ENCODE peak calls at places on chromosomes 1 and 21, in five cellular contexts. One of them, this sample, is unnamed.

GRCh38 chr1:235932090-235932510 is 65.4 kb upstream of the LYST start:
- DNase-seq in suprapubic skin: no peak
- DNase-seq in K562: no peak
- DNase-seq in A549: no peak
- DNase-seq in transverse colon: peak
- DNase-seq in this sample: peak

GRCh38 chr1:152777510-152778137 is 2.7 kb downstream of the LCE1F start:
- DNase-seq in suprapubic skin: no peak
- DNase-seq in K562: peak
- DNase-seq in A549: peak
- DNase-seq in transverse colon: no peak
- DNase-seq in this sample: no peak

GRCh38 chr1:60255565-60255964 is 182.0 kb upstream of the C1orf87 start:
- DNase-seq in suprapubic skin: no peak
- DNase-seq in K562: no peak
- DNase-seq in A549: peak
- DNase-seq in transverse colon: no peak
- DNase-seq in this sample: no peak

GRCh38 chr1:46202975-46203737 is at the start of gene LURAP1:
- DNase-seq in suprapubic skin: no peak
- DNase-seq in K562: peak
- DNase-seq in A549: no peak
- DNase-seq in transverse colon: no peak
- DNase-seq in this sample: no peak

GRCh38 chr1:36458910-36459309 is 5.3 kb downstream of the MRPS15 start:
- DNase-seq in suprapubic skin: no peak
- DNase-seq in K562: no peak
- DNase-seq in A549: no peak
- DNase-seq in transverse colon: no peak
- DNase-seq in this sample: no peak

GRCh38 chr1:25018110-25018470 is 88.0 kb upstream of the RUNX3 start:
- DNase-seq in suprapubic skin: no peak
- DNase-seq in K562: no peak
- DNase-seq in A549: no peak
- DNase-seq in transverse colon: no peak
- DNase-seq in this sample: no peak

GRCh38 chr1:12162459-12163137 is 4.2 kb upstream of the TNFRSF1B start:
- DNase-seq in suprapubic skin: no peak
- DNase-seq in K562: no peak
- DNase-seq in A549: no peak
- DNase-seq in transverse colon: no peak
- DNase-seq in this sample: no peak

GRCh38 chr21:30408782-30409494 is 13.1 kb downstream of the KRTAP13-1 start:
- DNase-seq in suprapubic skin: no peak
- DNase-seq in K562: no peak
- DNase-seq in A549: peak
- DNase-seq in transverse colon: peak
- DNase-seq in this sample: peak

GRCh38 chr1:193701729-193702128 is 515.3 kb upstream of the B3GALT2 start:
- DNase-seq in suprapubic skin: no peak
- DNase-seq in K562: no peak
- DNase-seq in A549: no peak
- DNase-seq in transverse colon: no peak
- DNase-seq in this sample: no peak

GRCh38 chr1:37272626-37273025 is 201.8 kb upstream of the ZC3H12A start:
- DNase-seq in suprapubic skin: no peak
- DNase-seq in K562: no peak
- DNase-seq in A549: no peak
- DNase-seq in transverse colon: no peak
- DNase-seq in this sample: no peak

GRCh38 chr21:14864211-14865021 is 200.4 kb downstream of the NRIP1 start:
- DNase-seq in suprapubic skin: peak
- DNase-seq in K562: peak
- DNase-seq in A549: peak
- DNase-seq in transverse colon: peak
- DNase-seq in this sample: peak

GRCh38 chr1:47231314-47232186 is 475 bp downstream of the TAL1 start:
- DNase-seq in suprapubic skin: no peak
- DNase-seq in K562: peak
- DNase-seq in A549: peak
- DNase-seq in transverse colon: no peak
- DNase-seq in this sample: no peak

GRCh38 chr1:168504064-168504837 is 39.5 kb downstream of the XCL2 start:
- DNase-seq in suprapubic skin: peak
- DNase-seq in K562: no peak
- DNase-seq in A549: peak
- DNase-seq in transverse colon: peak
- DNase-seq in this sample: peak

GRCh38 chr1:172134087-172134731 is 286.3 kb upstream of the C1orf105 start:
- DNase-seq in suprapubic skin: no peak
- DNase-seq in K562: no peak
- DNase-seq in A549: no peak
- DNase-seq in transverse colon: no peak
- DNase-seq in this sample: no peak

GRCh38 chr1:105172803-105173202 is 1423.1 kb downstream of the AMY1C start:
- DNase-seq in suprapubic skin: no peak
- DNase-seq in K562: no peak
- DNase-seq in A549: no peak
- DNase-seq in transverse colon: no peak
- DNase-seq in this sample: no peak

GRCh38 chr1:37133276-37134145 is 99.2 kb upstream of the GRIK3 start:
- DNase-seq in suprapubic skin: no peak
- DNase-seq in K562: no peak
- DNase-seq in A549: no peak
- DNase-seq in transverse colon: no peak
- DNase-seq in this sample: no peak

GRCh38 chr1:155859881-155860841 is 794 bp downstream of the SYT11 start:
- DNase-seq in suprapubic skin: peak
- DNase-seq in K562: peak
- DNase-seq in A549: no peak
- DNase-seq in transverse colon: peak
- DNase-seq in this sample: peak

GRCh38 chr1:32939655-32940371 is 24.8 kb downstream of the RNF19B start:
- DNase-seq in suprapubic skin: no peak
- DNase-seq in K562: peak
- DNase-seq in A549: no peak
- DNase-seq in transverse colon: peak
- DNase-seq in this sample: no peak

GRCh38 chr1:8004803-8005573 is 21.1 kb downstream of the ERRFI1 start:
- DNase-seq in suprapubic skin: peak
- DNase-seq in K562: peak
- DNase-seq in A549: peak
- DNase-seq in transverse colon: peak
- DNase-seq in this sample: peak

GRCh38 chr1:177753655-177754054 is 216.2 kb downstream of the SEC16B start:
- DNase-seq in suprapubic skin: no peak
- DNase-seq in K562: no peak
- DNase-seq in A549: no peak
- DNase-seq in transverse colon: no peak
- DNase-seq in this sample: no peak

GRCh38 chr1:218444173-218444572 is 99.0 kb downstream of the TGFB2 start:
- DNase-seq in suprapubic skin: no peak
- DNase-seq in K562: no peak
- DNase-seq in A549: no peak
- DNase-seq in transverse colon: no peak
- DNase-seq in this sample: no peak

GRCh38 chr1:218443255-218443654 is 98.1 kb downstream of the TGFB2 start:
- DNase-seq in suprapubic skin: no peak
- DNase-seq in K562: no peak
- DNase-seq in A549: no peak
- DNase-seq in transverse colon: no peak
- DNase-seq in this sample: no peak

GRCh38 chr1:218444588-218444987 is 99.5 kb downstream of the TGFB2 start:
- DNase-seq in suprapubic skin: no peak
- DNase-seq in K562: no peak
- DNase-seq in A549: no peak
- DNase-seq in transverse colon: no peak
- DNase-seq in this sample: no peak

GRCh38 chr1:218451415-218451814 is 106.3 kb downstream of the TGFB2 start:
- DNase-seq in suprapubic skin: no peak
- DNase-seq in K562: no peak
- DNase-seq in A549: no peak
- DNase-seq in transverse colon: no peak
- DNase-seq in this sample: no peak

DNA sequence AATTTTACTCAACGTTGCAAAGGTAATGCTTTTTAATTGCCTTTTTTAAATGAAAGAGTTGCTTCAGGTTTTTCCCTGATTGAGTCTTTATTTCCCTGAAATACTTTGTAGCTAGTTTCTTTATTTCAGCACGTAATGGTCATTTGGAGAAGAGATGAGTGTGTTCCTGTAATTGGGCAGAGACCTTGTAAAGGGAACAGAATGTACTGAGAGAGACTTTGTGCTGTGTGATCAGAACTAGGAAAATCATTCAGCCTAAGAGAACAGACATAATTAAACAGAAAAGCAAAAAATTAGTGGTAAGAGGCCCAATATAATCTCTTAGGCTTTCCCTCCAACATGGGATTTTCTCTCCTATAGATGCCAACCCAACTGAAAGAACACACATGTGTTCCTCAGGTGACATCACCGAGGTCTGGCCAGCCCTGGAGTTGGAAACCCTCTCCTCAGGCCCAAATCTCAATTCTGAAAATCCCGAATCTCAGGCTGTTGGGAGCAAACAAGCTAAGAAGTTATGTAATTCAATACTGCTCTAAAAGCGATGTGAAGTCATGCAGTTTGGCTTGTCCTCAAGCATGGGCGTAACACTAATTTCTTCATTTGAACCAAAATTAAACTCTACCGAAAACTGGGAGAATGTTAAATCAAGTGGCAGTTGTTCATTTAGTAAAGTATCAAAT is 102.0 kb downstream of the TGFB2 start:
- DNase-seq in suprapubic skin: no peak
- DNase-seq in K562: no peak
- DNase-seq in A549: no peak
- DNase-seq in transverse colon: no peak
- DNase-seq in this sample: no peak
- TF ChIP-seq EP300 in suprapubic skin: no peak
- TF ChIP-seq EP300 in K562: no peak
- TF ChIP-seq EP300 in A549: no peak
- TF ChIP-seq EP300 in transverse colon: peak
- TF ChIP-seq EP300 in this sample: no peak

GRCh38 chr1:69077633-69078032 is 490.1 kb upstream of the LRRC7 start:
- DNase-seq in suprapubic skin: no peak
- DNase-seq in K562: no peak
- DNase-seq in A549: no peak
- DNase-seq in transverse colon: no peak
- DNase-seq in this sample: no peak

GRCh38 chr1:69077198-69077597 is 490.5 kb upstream of the LRRC7 start:
- DNase-seq in suprapubic skin: no peak
- DNase-seq in K562: no peak
- DNase-seq in A549: no peak
- DNase-seq in transverse colon: no peak
- DNase-seq in this sample: no peak

GRCh38 chr1:69081671-69082070 is 486.1 kb upstream of the LRRC7 start:
- DNase-seq in suprapubic skin: no peak
- DNase-seq in K562: no peak
- DNase-seq in A549: no peak
- DNase-seq in transverse colon: no peak
- DNase-seq in this sample: no peak

GRCh38 chr1:69086148-69086547 is 481.6 kb upstream of the LRRC7 start:
- DNase-seq in suprapubic skin: no peak
- DNase-seq in K562: no peak
- DNase-seq in A549: no peak
- DNase-seq in transverse colon: no peak
- DNase-seq in this sample: no peak

DNA sequence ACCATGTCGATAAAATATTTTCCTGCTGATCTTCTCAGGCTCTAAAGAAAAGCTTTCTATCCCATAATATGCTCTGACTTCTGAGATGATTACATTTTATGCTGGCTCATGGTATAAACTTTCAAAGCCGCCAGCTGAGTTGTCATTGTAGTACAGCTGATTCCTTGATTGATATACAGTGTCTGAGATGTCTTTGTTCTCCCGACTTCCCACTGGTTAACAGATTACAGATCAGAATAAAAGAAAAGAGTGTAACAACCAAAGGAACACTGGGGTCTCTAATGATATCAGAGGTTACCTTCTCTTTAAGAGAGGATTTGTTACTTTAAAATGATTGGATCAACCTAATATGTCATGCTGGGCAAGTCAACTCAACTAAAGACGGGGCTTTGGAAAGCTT is 485.4 kb upstream of the LRRC7 start:
- DNase-seq in suprapubic skin: no peak
- DNase-seq in K562: no peak
- DNase-seq in A549: no peak
- DNase-seq in transverse colon: no peak
- DNase-seq in this sample: no peak
- TF ChIP-seq EP300 in suprapubic skin: no peak
- TF ChIP-seq EP300 in K562: no peak
- TF ChIP-seq EP300 in A549: no peak
- TF ChIP-seq EP300 in transverse colon: no peak
- TF ChIP-seq EP300 in this sample: no peak

DNA sequence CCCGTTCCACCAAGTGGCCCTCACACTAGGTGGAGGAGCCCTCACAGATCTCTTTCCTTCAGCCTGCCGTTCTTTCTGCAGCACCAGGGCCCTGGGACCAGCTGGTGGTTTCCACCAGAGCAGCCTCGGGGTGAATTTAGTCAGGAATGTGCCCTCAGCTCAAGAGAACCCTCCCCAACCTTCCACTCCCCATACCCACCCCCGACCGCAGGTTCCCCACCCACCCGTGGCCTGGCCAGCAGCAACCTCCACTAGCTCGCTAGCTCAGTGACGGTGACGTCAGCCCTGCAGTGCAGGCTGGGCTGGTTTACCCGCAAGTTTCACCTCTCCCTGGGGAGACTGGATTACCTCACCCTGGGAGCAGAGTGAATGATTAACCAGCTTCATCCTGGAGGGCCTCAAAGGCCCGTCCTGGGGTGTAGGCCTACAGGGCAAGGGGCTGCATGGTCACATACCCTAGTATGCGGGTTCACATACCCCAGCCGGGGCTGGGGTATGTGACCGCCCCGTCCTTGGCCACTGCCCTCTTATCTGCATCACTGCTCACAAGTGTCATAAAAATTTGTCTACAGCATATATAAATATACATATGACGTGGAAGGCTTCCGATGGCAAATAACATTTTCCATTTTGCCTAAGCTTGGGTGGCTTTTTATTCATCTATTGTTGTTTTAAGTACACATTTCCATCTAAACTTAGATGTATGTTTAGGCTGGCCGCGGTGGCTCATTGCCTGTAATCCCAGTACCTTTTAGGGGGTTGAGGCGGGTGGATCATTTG is 24.5 kb downstream of the ELF3 start:
- DNase-seq in suprapubic skin: peak
- DNase-seq in K562: peak
- DNase-seq in A549: peak
- DNase-seq in transverse colon: peak
- DNase-seq in this sample: peak
- TF ChIP-seq EP300 in suprapubic skin: no peak
- TF ChIP-seq EP300 in K562: no peak
- TF ChIP-seq EP300 in A549: peak
- TF ChIP-seq EP300 in transverse colon: no peak
- TF ChIP-seq EP300 in this sample: no peak

DNA sequence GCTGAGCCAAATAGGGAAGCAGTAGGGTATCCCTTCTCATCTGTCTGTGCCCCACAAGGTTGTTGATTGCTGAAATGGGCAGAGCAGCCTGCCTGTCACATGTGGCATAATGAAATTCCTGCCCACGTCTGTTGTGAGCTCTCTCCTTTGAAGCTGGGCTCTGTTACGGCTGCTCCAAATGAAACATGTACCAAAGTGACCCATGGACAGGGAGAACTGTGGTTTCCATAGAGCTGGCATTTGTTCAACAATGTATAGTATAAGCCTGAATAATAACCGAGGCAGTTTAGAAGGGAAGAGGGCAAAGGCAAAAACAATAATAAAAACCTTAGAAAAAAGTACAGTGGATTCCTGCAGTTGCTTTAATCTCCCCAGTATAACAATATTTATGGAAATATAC is 149.7 kb downstream of the LYPLAL1 start:
- DNase-seq in suprapubic skin: no peak
- DNase-seq in K562: no peak
- DNase-seq in A549: no peak
- DNase-seq in transverse colon: no peak
- DNase-seq in this sample: no peak
- TF ChIP-seq EP300 in suprapubic skin: no peak
- TF ChIP-seq EP300 in K562: no peak
- TF ChIP-seq EP300 in A549: no peak
- TF ChIP-seq EP300 in transverse colon: no peak
- TF ChIP-seq EP300 in this sample: no peak